ENCODE peak calls at places on chromosomes 12 and 14, in four cellular contexts. H is CD4-positive, CD25-positive, alpha-beta regulatory T cell; R is CD8-positive, alpha-beta memory T cell; E is globus pallidus. Y is an unnamed sample.

GRCh38 chr12:74985293-74985985 is 224.2 kb downstream of the KCNC2 start:
- DNase-seq in R (no peak), H (no peak), E (no peak), Y (no peak)

GRCh38 chr14:67704484-67705089 is 2.9 kb downstream of the RDH12 start:
- DNase-seq in R (no peak), H (peak; percentile 51), E (peak; percentile 89), Y (peak; percentile 54)

GRCh38 chr12:52331833-52332232 is 10.6 kb upstream of the KRT83 start:
- DNase-seq in H (no peak), R (no peak), E (no peak), Y (no peak)

GRCh38 chr12:106226884-106227640 is 20.8 kb downstream of the CKAP4 start:
- DNase-seq in E (peak; percentile 65), H (peak; percentile 62), R (no peak), Y (peak; percentile 19)

GRCh38 chr14:77198576-77198975 is 17.0 kb downstream of the TMEM63C start:
- DNase-seq in E (no peak), R (no peak), H (no peak), Y (no peak)

GRCh38 chr14:64745511-64746041 is 41.4 kb downstream of the PLEKHG3 start:
- DNase-seq in H (no peak), R (no peak), E (peak; percentile 65), Y (no peak)

GRCh38 chr12:51590347-51591019 is 550 bp upstream of the SCN8A start:
- DNase-seq in E (peak; percentile 68), H (peak; percentile 64), R (peak; percentile 57), Y (peak; percentile 63)

GRCh38 chr14:56580317-56580711 is 716 bp downstream of the TMEM260 start:
- DNase-seq in R (no peak), H (no peak), E (no peak), Y (no peak)

GRCh38 chr12:132178314-132178713 is 34.1 kb downstream of the NOC4L start:
- DNase-seq in R (no peak), H (no peak), E (no peak), Y (no peak)

GRCh38 chr14:78700236-78700635 is 530.1 kb downstream of the NRXN3 start:
- DNase-seq in R (no peak), H (no peak), E (no peak), Y (no peak)

GRCh38 chr14:21385170-21385904 is 1.5 kb upstream of the SUPT16H start:
- DNase-seq in E (peak; percentile 18), R (no peak), H (no peak), Y (no peak)

GRCh38 chr12:81080431-81080983 is 2.6 kb downstream of the ACSS3 start:
- DNase-seq in H (no peak), R (no peak), E (no peak), Y (no peak)

GRCh38 chr12:116691205-116691604 is 46.7 kb downstream of the SPRING1 start:
- DNase-seq in H (no peak), E (no peak), R (no peak), Y (no peak)

GRCh38 chr14:81517798-81518398 is 15.8 kb downstream of the SEL1L start:
- DNase-seq in H (no peak), E (no peak), R (no peak), Y (no peak)

GRCh38 chr14:52918486-52918885 is 32.4 kb downstream of the FERMT2 start:
- DNase-seq in E (peak; percentile 20), R (no peak), H (peak; percentile 79), Y (peak; percentile 76)

GRCh38 chr14:50524071-50524470 is 8.3 kb downstream of the MAP4K5 start:
- DNase-seq in E (no peak), R (no peak), H (no peak), Y (no peak)

GRCh38 chr12:79451365-79451764 is 239.4 kb downstream of the PAWR start:
- DNase-seq in H (no peak), E (no peak), R (no peak), Y (no peak)

GRCh38 chr12:48788522-48788851 is 402 bp downstream of the ADCY6 start:
- DNase-seq in E (no peak), R (no peak), H (no peak), Y (no peak)

GRCh38 chr12:48978741-48979601 is 849 bp downstream of the WNT1 start:
- DNase-seq in E (no peak), H (no peak), R (no peak), Y (peak; percentile 22)

GRCh38 chr12:91381309-91381804 is 198.7 kb upstream of the DCN start:
- DNase-seq in R (no peak), E (peak; percentile 94), H (no peak), Y (no peak)

GRCh38 chr12:67446716-67447115 is 177.6 kb downstream of the CAND1 start:
- DNase-seq in H (no peak), E (no peak), R (no peak), Y (no peak)

GRCh38 chr14:102279688-102280348 is 25.1 kb downstream of the MOK start:
- DNase-seq in E (no peak), R (no peak), H (no peak), Y (no peak)

GRCh38 chr14:24366664-24367505 is 1.1 kb upstream of the NFATC4 start:
- DNase-seq in R (no peak), H (peak; percentile 25), E (peak; percentile 51), Y (peak; percentile 20)

GRCh38 chr12:126776047-126776446 is 1490.9 kb upstream of the TMEM132C start:
- DNase-seq in E (no peak), H (no peak), R (no peak), Y (no peak)

GRCh38 chr12:82461393-82461792 is 103.1 kb downstream of the METTL25 start:
- DNase-seq in E (no peak), H (no peak), R (no peak), Y (no peak)

GRCh38 chr12:106246891-106247730 is 709 bp downstream of the CKAP4 start:
- DNase-seq in R (peak; percentile 54), H (peak; percentile 61), E (peak; percentile 27), Y (peak; percentile 53)

GRCh38 chr12:92624236-92624635 is 78.6 kb upstream of the PLEKHG7 start:
- DNase-seq in E (no peak), H (no peak), R (no peak), Y (no peak)

GRCh38 chr14:63045612-63046320 is 508 bp upstream of the KCNH5 start:
- DNase-seq in R (no peak), H (no peak), E (no peak), Y (no peak)

GRCh38 chr12:58032156-58032555 is 90.8 kb downstream of the ATP23 start:
- DNase-seq in R (no peak), E (no peak), H (no peak), Y (no peak)

GRCh38 chr12:6336859-6337744 is 4.8 kb downstream of the TNFRSF1A start:
- DNase-seq in E (no peak), R (peak; percentile 67), H (peak; percentile 69), Y (peak; percentile 90)

GRCh38 chr14:32507029-32507984 is 178.2 kb downstream of the AKAP6 start:
- DNase-seq in H (no peak), R (no peak), E (no peak), Y (no peak)

GRCh38 chr12:81300454-81300853 is 222.6 kb downstream of the ACSS3 start:
- DNase-seq in R (no peak), H (no peak), E (no peak), Y (no peak)

GRCh38 chr14:32709072-32709471 is 229.6 kb upstream of the NPAS3 start:
- DNase-seq in R (no peak), H (no peak), E (peak; percentile 81), Y (no peak)

GRCh38 chr12:94304012-94304411 is 155.6 kb downstream of the PLXNC1 start:
- DNase-seq in H (no peak), R (no peak), E (no peak), Y (no peak)

GRCh38 chr14:56810850-56811595 is 744 bp upstream of the OTX2 start:
- DNase-seq in H (no peak), R (no peak), E (no peak), Y (no peak)

GRCh38 chr14:66046591-66046990 is 439.6 kb upstream of the CCDC196 start:
- DNase-seq in R (no peak), H (no peak), E (no peak), Y (no peak)

GRCh38 chr14:104425171-104425681 is 154.3 kb upstream of the C14orf180 start:
- DNase-seq in R (no peak), H (no peak), E (no peak), Y (no peak)

GRCh38 chr14:40122978-40123648 is 690.9 kb upstream of the FBXO33 start:
- DNase-seq in H (no peak), E (no peak), R (no peak), Y (no peak)

GRCh38 chr14:77151918-77152588 is 10.5 kb upstream of the ZDHHC22 start:
- DNase-seq in E (peak; percentile 14), H (peak; percentile 28), R (no peak), Y (peak; percentile 22)